ENCODE peak calls at places on chromosomes 16 and 17, in ten cellular contexts. L is nucleus accumbens; G is stimulated activated CD4-positive, alpha-beta T cell treated with anti-CD3 and anti-CD28 coated beads, TNF-alpha, amount 100 ng/mL, for 4 hours; E is M059J; P is AG09319; V is cortex of kidney; K is stimulated activated CD8-positive, alpha-beta memory T cell treated with anti-CD3 and anti-CD28 coated beads, Interleukin-7, amount 100 ng/mL, for 24 hours; S is IMR-90; Y is heart right ventricle; F is activated gamma-delta T cell treated with Interleukin-2 at 50 U/mL for 16 hours. W is an unnamed sample.

GRCh38 chr17:31289790-31290189 is 7.2 kb downstream of the OMG start:
- DNase-seq in L (no peak), G (no peak), E (no peak), P (no peak), V (no peak), K (no peak), S (no peak), Y (no peak), F (no peak), W (no peak)

GRCh38 chr16:89269805-89270665 is 52.5 kb downstream of the ZNF778 start:
- DNase-seq in L (no peak), G (no peak), E (no peak), P (no peak), V (no peak), K (no peak), S (no peak), Y (no peak), F (no peak), W (no peak)

GRCh38 chr17:78107457-78107856 is 21.1 kb downstream of the TMC6 start:
- DNase-seq in L (no peak), G (no peak), E (no peak), P (peak; percentile 44), V (no peak), K (no peak), S (peak; percentile 47), Y (no peak), F (no peak), W (no peak)

GRCh38 chr17:35082073-35082657 is 18.7 kb upstream of the RFFL start:
- DNase-seq in L (no peak), G (no peak), E (peak; percentile 97), P (no peak), V (no peak), K (no peak), S (peak; percentile 84), Y (no peak), F (no peak), W (peak; percentile 84)

GRCh38 chr17:45848868-45849535 is 4.3 kb downstream of the SPPL2C start:
- DNase-seq in L (peak; percentile 19), G (no peak), E (no peak), P (no peak), V (no peak), K (no peak), S (no peak), Y (no peak), F (no peak), W (no peak)

GRCh38 chr16:16933861-16934260 is 536.9 kb downstream of the XYLT1 start:
- DNase-seq in L (no peak), G (no peak), E (no peak), P (no peak), V (no peak), K (no peak), S (no peak), Y (no peak), F (no peak), W (no peak)

GRCh38 chr17:31580331-31581021 is 189.0 kb downstream of the RAB11FIP4 start:
- DNase-seq in L (no peak), G (no peak), E (peak; percentile 91), P (no peak), V (no peak), K (no peak), S (peak; percentile 85), Y (no peak), F (no peak), W (peak; percentile 72)

GRCh38 chr16:72876981-72877373 is 171.0 kb downstream of the ZFHX3 start:
- DNase-seq in L (no peak), G (no peak), E (peak; percentile 36), P (no peak), V (no peak), K (no peak), S (no peak), Y (no peak), F (no peak), W (no peak)

GRCh38 chr16:73713301-73713700 is 583.3 kb upstream of the PSMD7 start:
- DNase-seq in L (peak; percentile 19), G (no peak), E (no peak), P (no peak), V (no peak), K (no peak), S (no peak), Y (no peak), F (no peak), W (no peak)

GRCh38 chr16:46768809-46769208 is 20.7 kb upstream of the MYLK3 start:
- DNase-seq in L (no peak), G (no peak), E (no peak), P (no peak), V (no peak), K (no peak), S (no peak), Y (no peak), F (no peak), W (no peak)

GRCh38 chr17:83080641-83081560 is 1.5 kb downstream of the METRNL start:
- DNase-seq in L (peak; percentile 7), G (peak; percentile 33), E (no peak), P (no peak), V (no peak), K (peak; percentile 20), S (peak; percentile 24), Y (no peak), F (peak; percentile 34), W (no peak)

GRCh38 chr17:78563189-78564145 is 13.7 kb downstream of the DNAH17 start:
- DNase-seq in L (no peak), G (no peak), E (peak; percentile 31), P (no peak), V (no peak), K (no peak), S (no peak), Y (peak; percentile 83), F (no peak), W (no peak)

GRCh38 chr17:75020331-75021110 is 8.1 kb downstream of the MRPL58 start:
- DNase-seq in L (no peak), G (no peak), E (no peak), P (no peak), V (no peak), K (no peak), S (no peak), Y (no peak), F (no peak), W (no peak)

GRCh38 chr17:40726919-40727318 is 23.4 kb upstream of the KRT24 start:
- DNase-seq in L (no peak), G (no peak), E (peak; percentile 25), P (no peak), V (no peak), K (no peak), S (peak; percentile 4), Y (no peak), F (no peak), W (no peak)